ENCODE peak calls at places on chromosome 4, in six cellular contexts. J is tibial artery, F is heart left ventricle, V is PC-3, S is fibroblast of pulmonary artery, K is AG09309. A is an unnamed sample.

GRCh38 chr4:35556387-35556786 is 687.9 kb downstream of the ARAP2 start:
- DNase-seq in S (no peak), F (no peak), K (no peak), J (no peak), V (peak), A (no peak)

GRCh38 chr4:113941836-113942235 is 37.6 kb downstream of the ARSJ start:
- DNase-seq in K (no peak), S (no peak), V (no peak), F (no peak), J (no peak), A (no peak)

GRCh38 chr4:8506373-8507250 is 66.0 kb downstream of the TRMT44 start:
- DNase-seq in K (peak), J (peak), S (peak), F (peak), V (no peak), A (peak)

GRCh38 chr4:93092765-93093164 is 735.8 kb upstream of the ATOH1 start:
- DNase-seq in S (no peak), J (no peak), K (no peak), F (no peak), V (no peak), A (no peak)

GRCh38 chr4:3530663-3531254 is 1.5 kb downstream of the LRPAP1 start:
- DNase-seq in F (peak), S (no peak), V (no peak), K (no peak), J (peak), A (no peak)

GRCh38 chr4:125624951-125625350 is 310.2 kb downstream of the FAT4 start:
- DNase-seq in V (no peak), J (no peak), F (no peak), S (no peak), K (no peak), A (no peak)

GRCh38 chr4:41137879-41138278 is 76.5 kb downstream of the APBB2 start:
- DNase-seq in V (no peak), J (no peak), S (no peak), F (no peak), K (no peak), A (no peak)

GRCh38 chr4:138494931-138495330 is 252.8 kb upstream of the SLC7A11 start:
- DNase-seq in K (no peak), V (peak), F (no peak), J (no peak), S (peak), A (no peak)

GRCh38 chr4:3074078-3074845 is at the start of the genes HTT and HTT-AS:
- DNase-seq in S (peak), F (peak), V (peak), J (peak), K (peak), A (peak)

GRCh38 chr4:150591284-150591874 is 9.4 kb downstream of the MAB21L2 start:
- DNase-seq in F (no peak), K (no peak), S (no peak), J (no peak), V (no peak), A (no peak)

GRCh38 chr4:150588341-150588740 is 6.4 kb downstream of the MAB21L2 start:
- DNase-seq in F (no peak), J (no peak), S (no peak), V (no peak), K (no peak), A (no peak)

GRCh38 chr4:150593996-150594395 is 12.0 kb downstream of the MAB21L2 start:
- DNase-seq in J (no peak), V (peak), K (peak), S (peak), F (no peak), A (no peak)

GRCh38 chr4:150589174-150589573 is 7.2 kb downstream of the MAB21L2 start:
- DNase-seq in K (no peak), S (no peak), V (no peak), J (no peak), F (no peak), A (no peak)

DNA sequence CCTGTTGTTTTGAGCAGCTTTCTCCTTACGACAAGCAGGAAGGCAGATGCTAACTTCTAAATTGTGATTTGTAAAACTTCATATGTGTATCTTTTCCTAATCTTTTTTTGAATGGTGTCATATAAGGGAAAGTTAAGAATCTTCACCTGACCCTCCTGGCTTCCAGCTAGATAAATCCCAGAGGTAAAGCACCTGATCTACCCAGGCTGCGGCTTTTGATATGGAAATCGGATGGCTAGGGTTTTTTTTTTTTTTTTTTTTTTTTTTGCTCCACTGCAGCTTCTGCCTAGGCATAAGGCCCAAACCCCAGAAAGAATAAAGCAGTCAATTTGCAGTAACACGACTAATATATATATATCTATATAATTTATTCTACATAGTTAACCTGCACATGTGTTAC is 10.0 kb downstream of the MAB21L2 start:
- DNase-seq in J (no peak), F (no peak), K (no peak), S (no peak), V (no peak), A (no peak)
- H3K4me3 ChIP-seq in J (no peak), F (no peak), K (no peak), S (no peak), V (no peak), A (no peak)

DNA sequence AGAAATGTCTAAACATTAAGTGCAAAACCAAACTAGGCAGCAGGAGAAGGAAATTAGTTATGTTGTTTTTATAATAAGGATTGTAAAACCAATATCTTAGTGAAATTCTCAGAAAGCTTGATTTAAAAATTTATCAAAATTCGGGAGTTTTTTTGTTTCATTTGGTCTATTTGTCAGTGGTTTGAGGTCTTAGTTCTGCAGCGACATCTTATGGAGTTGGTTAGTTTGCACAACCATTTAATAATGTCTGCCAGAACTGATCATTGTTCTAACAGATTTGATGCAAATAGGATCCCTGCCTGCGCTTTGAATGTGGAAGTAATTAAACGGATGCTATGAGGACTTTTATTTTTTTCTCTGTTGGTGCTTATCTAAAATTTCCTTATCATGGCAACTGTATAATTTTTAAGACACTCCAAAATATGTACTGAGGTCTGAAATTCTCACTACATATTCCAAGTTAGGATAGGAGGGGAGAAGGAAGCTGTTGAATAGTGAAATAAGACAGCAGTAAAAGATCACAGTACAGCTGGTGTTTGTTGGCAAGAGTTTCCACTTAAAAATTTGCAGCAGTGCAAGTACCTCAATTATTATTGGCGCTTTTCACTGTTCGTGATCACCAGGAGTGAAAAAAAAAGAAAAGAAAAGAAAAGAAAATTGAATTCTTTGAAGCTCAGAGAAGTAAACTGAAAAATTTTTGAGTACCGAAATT is 2521.4 kb downstream of the ARAP2 start:
- DNase-seq in J (no peak), S (peak), F (no peak), V (peak), K (no peak), A (peak)
- TF ChIP-seq CTCF in J (no peak), S (peak), F (no peak), V (peak), K (peak), A (peak)

DNA sequence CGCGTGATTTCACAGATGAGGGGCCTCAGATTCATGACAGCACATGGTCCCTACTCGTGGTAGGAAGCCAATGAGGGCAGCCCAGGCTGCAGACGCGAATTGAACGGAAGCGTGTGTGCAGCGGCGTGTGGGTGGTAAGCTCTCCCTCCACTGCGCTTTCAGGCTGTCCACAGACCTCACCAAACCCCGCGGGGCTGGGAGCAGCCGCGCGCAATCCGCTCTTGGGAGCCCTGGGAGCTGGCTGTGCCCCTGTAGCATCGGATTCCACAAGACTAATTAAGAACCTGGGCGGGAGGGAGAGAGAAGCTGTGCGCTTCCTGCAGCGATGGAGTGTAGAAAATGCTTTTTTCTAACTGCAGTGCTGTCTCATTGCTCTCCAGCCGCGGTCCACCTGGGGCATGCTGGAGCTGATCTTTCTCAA is 134.9 kb downstream of the STOX2 start:
- DNase-seq in F (peak), J (peak), V (no peak), S (no peak), K (no peak), A (no peak)
- H3K4me3 ChIP-seq in F (peak), J (no peak), V (no peak), S (no peak), K (no peak), A (no peak)

GRCh38 chr4:152323221-152323620 is 212.7 kb downstream of the FBXW7 start:
- DNase-seq in V (no peak), K (no peak), S (no peak), F (no peak), J (no peak), A (no peak)

GRCh38 chr4:152316969-152317368 is 218.9 kb downstream of the FBXW7 start:
- DNase-seq in K (no peak), J (no peak), S (peak), V (no peak), F (no peak), A (peak)

GRCh38 chr4:152325831-152326230 is 210.1 kb downstream of the FBXW7 start:
- DNase-seq in K (no peak), S (no peak), F (no peak), J (no peak), V (peak), A (no peak)

GRCh38 chr4:152321408-152321807 is 214.5 kb downstream of the FBXW7 start:
- DNase-seq in F (no peak), J (no peak), S (no peak), K (no peak), V (no peak), A (no peak)

DNA sequence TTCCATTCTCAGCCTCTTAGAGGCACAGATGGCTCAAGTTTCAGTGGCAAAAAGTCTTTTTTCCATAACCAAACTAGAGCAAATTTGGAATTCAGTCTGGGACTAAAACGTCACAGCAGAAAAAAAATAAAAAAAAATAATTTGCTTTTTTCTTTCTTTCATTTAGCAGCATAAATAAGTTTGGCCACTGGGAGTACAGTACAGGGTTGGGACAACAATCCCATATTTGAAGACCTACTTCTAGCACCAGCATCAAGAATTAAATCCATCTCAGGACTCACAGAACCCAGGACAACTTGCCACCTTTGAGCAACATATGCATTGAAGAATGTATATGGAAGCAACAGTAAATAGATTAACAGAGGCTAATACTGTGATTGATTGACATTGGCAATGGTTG is 214.0 kb downstream of the FBXW7 start:
- DNase-seq in V (no peak), K (no peak), S (no peak), F (no peak), J (no peak), A (no peak)
- TF ChIP-seq CTCF in V (no peak), K (no peak), S (no peak), F (no peak), J (no peak), A (no peak)

DNA sequence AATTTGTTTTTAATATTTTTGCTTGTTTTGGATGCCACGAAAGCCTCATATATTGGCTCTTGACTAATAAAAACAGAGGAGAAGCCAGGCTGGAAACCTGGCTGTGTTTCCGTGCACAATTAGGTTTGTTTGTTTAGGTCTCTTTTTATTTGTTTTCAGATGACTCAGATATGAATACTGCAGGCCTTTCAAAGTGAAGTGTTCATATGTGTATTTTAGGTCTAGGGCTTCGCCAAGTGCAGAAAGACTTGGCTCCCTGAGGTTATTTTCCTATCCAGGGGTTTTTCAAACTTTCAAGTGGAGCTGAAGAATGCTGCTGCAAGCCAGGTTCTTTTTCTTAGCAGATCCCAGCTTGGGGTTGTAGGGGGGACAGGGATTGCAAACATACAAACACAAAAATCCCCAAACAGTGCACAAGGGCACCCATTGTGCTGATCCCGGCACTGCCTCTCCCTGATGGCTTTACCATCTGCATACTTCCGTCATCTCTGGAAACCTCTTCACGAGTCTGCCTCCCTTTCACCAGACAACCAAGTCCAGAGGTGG is 108.4 kb downstream of the SMIM20 start:
- DNase-seq in S (peak), J (no peak), F (no peak), K (peak), V (peak), A (peak)
- H3K4me3 ChIP-seq in S (no peak), J (no peak), F (no peak), K (no peak), V (peak), A (peak)

DNA sequence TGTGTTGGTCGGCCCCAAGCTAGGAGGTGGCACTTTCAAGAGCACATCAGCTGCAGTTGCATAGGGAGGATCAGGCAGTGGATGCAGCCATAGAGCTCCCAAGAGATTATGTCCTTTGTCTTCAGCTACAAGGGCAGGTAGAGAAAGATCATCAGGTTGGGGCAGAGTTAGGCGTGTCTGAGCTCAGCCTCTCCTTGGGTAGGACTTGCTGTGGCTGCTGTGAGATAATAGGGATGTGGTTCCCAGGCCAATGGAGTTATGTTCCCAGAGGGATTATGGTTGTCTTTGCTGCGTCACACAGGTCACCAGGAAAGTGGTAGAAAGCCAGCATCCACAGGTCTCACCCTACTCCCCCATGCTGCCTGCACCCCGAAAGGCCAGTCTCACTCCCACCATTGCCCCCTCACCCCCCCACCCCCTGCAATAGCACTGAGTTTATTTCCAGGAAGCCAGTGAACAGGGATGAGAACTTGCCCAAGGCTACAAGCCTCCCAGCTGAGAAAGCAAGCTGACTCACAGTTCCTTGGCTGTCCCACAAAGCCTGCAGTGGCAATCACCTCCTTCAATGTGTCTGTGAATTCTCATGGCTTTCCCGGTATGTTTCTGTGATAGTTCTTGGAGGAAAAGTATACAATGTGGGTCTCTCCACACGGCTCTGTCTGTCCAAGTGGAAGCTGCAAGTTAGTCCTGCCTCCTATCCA is 148.4 kb downstream of the STPG2 start:
- DNase-seq in F (no peak), V (peak), J (no peak), K (no peak), S (no peak), A (no peak)
- TF ChIP-seq CTCF in F (no peak), V (no peak), J (no peak), K (no peak), S (no peak), A (no peak)